ENCODE peak calls at places on chromosomes 11 and 22, in eight cellular contexts. G is HuH-7, F is upper lobe of right lung, E is left ventricle myocardium inferior, V is fibroblast of lung, S is NAMALWA, W is AG09319, K is HEK293T. O is an unnamed sample.

GRCh38 chr22:29742319-29742718 is 22.5 kb downstream of the CABP7 start:
- DNase-seq in V (no peak), S (no peak), F (no peak), K (no peak), E (no peak), G (no peak), W (no peak), O (no peak)

GRCh38 chr11:27757953-27758352 is 57.7 kb upstream of the BDNF start:
- DNase-seq in V (peak), K (no peak), F (no peak), E (no peak), W (peak), S (no peak), G (no peak), O (no peak)

GRCh38 chr11:92779746-92780145 is 189.7 kb upstream of the MTNR1B start:
- DNase-seq in W (no peak), V (no peak), F (no peak), K (no peak), S (no peak), G (no peak), E (no peak), O (no peak)

GRCh38 chr11:134409552-134410429 is 2.3 kb downstream of the B3GAT1 start:
- DNase-seq in F (no peak), K (no peak), W (no peak), S (no peak), G (no peak), V (no peak), E (no peak), O (no peak)

GRCh38 chr11:86486261-86487030 is 111.8 kb downstream of the CCDC81 start:
- DNase-seq in S (no peak), V (no peak), E (no peak), K (no peak), W (no peak), F (no peak), G (no peak), O (no peak)

GRCh38 chr11:10925149-10925926 is 67.5 kb upstream of the ZBED5 start:
- DNase-seq in F (no peak), V (no peak), S (no peak), W (no peak), E (no peak), G (no peak), K (no peak), O (no peak)

GRCh38 chr22:19962246-19962908 is 20.8 kb upstream of the TXNRD2 start:
- DNase-seq in F (peak), E (peak), G (peak), S (peak), W (no peak), K (peak), V (peak), O (peak)

GRCh38 chr11:3609416-3610265 is 32.2 kb downstream of the ART5 start:
- DNase-seq in K (peak), W (no peak), F (no peak), E (no peak), S (peak), G (peak), V (peak), O (peak)

GRCh38 chr11:86459682-86460460 is 85.2 kb downstream of the CCDC81 start:
- DNase-seq in K (no peak), E (peak), W (no peak), S (no peak), V (peak), G (no peak), F (no peak), O (no peak)

GRCh38 chr11:103450241-103450640 is 341.0 kb downstream of the DYNC2H1 start:
- DNase-seq in F (no peak), E (no peak), S (no peak), V (peak), G (no peak), K (no peak), W (no peak), O (no peak)

GRCh38 chr22:18906896-18907295 is 776 bp downstream of the DGCR6 start:
- DNase-seq in S (no peak), W (no peak), G (no peak), V (no peak), F (no peak), E (no peak), K (no peak), O (no peak)

GRCh38 chr11:121337740-121338272 is 45.2 kb downstream of the SC5D start:
- DNase-seq in W (no peak), E (no peak), K (no peak), G (no peak), S (no peak), V (no peak), F (no peak), O (no peak)

O was measured in K562.